ENCODE peak calls at places on chromosome 1, in nine cellular contexts. One of them, this sample, is unnamed.

GRCh38 chr1:183777359-183777758 is 27.6 kb upstream of the RGL1 start:
- DNase-seq in HFF-Myc: no peak
- DNase-seq in hypothalamus: no peak
- DNase-seq in Right ventricle myocardium superior: no peak
- DNase-seq in AG08395: no peak
- DNase-seq in T-helper 1 cell: no peak
- DNase-seq in stimulated activated CD4-positive, alpha-beta T cell treated with anti-CD3 and anti-CD28 coated beads, Interleukin-15, amount 100 ng/mL, for 1 hour: no peak
- DNase-seq in thoracic aorta: no peak
- DNase-seq in activated effector memory CD4-positive, alpha-beta T cell treated with Interleukin-2 at 50 U/mL for 16 hours: no peak
- DNase-seq in this sample: no peak

GRCh38 chr1:7941437-7941793 is 776 bp upstream of the TNFRSF9 start:
- DNase-seq in thoracic aorta: no peak
- DNase-seq in T-helper 1 cell: no peak
- DNase-seq in hypothalamus: no peak
- DNase-seq in HFF-Myc: no peak
- DNase-seq in stimulated activated CD4-positive, alpha-beta T cell treated with anti-CD3 and anti-CD28 coated beads, Interleukin-15, amount 100 ng/mL, for 1 hour: no peak
- DNase-seq in AG08395: no peak
- DNase-seq in Right ventricle myocardium superior: no peak
- DNase-seq in activated effector memory CD4-positive, alpha-beta T cell treated with Interleukin-2 at 50 U/mL for 16 hours: no peak
- DNase-seq in this sample: no peak

GRCh38 chr1:35717911-35718476 is 690 bp downstream of the C1orf216 start:
- DNase-seq in hypothalamus: peak
- DNase-seq in thoracic aorta: no peak
- DNase-seq in activated effector memory CD4-positive, alpha-beta T cell treated with Interleukin-2 at 50 U/mL for 16 hours: no peak
- DNase-seq in HFF-Myc: no peak
- DNase-seq in AG08395: peak
- DNase-seq in stimulated activated CD4-positive, alpha-beta T cell treated with anti-CD3 and anti-CD28 coated beads, Interleukin-15, amount 100 ng/mL, for 1 hour: no peak
- DNase-seq in T-helper 1 cell: no peak
- DNase-seq in Right ventricle myocardium superior: peak
- DNase-seq in this sample: peak

GRCh38 chr1:102434421-102434820 is 437.7 kb upstream of the OLFM3 start:
- DNase-seq in Right ventricle myocardium superior: no peak
- DNase-seq in activated effector memory CD4-positive, alpha-beta T cell treated with Interleukin-2 at 50 U/mL for 16 hours: no peak
- DNase-seq in HFF-Myc: no peak
- DNase-seq in hypothalamus: no peak
- DNase-seq in T-helper 1 cell: no peak
- DNase-seq in AG08395: no peak
- DNase-seq in stimulated activated CD4-positive, alpha-beta T cell treated with anti-CD3 and anti-CD28 coated beads, Interleukin-15, amount 100 ng/mL, for 1 hour: no peak
- DNase-seq in thoracic aorta: no peak
- DNase-seq in this sample: no peak

GRCh38 chr1:235516862-235517446 is 12.7 kb upstream of the B3GALNT2 start:
- DNase-seq in HFF-Myc: no peak
- DNase-seq in thoracic aorta: no peak
- DNase-seq in hypothalamus: no peak
- DNase-seq in stimulated activated CD4-positive, alpha-beta T cell treated with anti-CD3 and anti-CD28 coated beads, Interleukin-15, amount 100 ng/mL, for 1 hour: no peak
- DNase-seq in activated effector memory CD4-positive, alpha-beta T cell treated with Interleukin-2 at 50 U/mL for 16 hours: no peak
- DNase-seq in AG08395: no peak
- DNase-seq in Right ventricle myocardium superior: no peak
- DNase-seq in T-helper 1 cell: no peak
- DNase-seq in this sample: no peak

GRCh38 chr1:222454782-222455181 is 93.1 kb downstream of the HHIPL2 start:
- DNase-seq in T-helper 1 cell: no peak
- DNase-seq in Right ventricle myocardium superior: no peak
- DNase-seq in AG08395: peak
- DNase-seq in HFF-Myc: no peak
- DNase-seq in hypothalamus: no peak
- DNase-seq in thoracic aorta: no peak
- DNase-seq in stimulated activated CD4-positive, alpha-beta T cell treated with anti-CD3 and anti-CD28 coated beads, Interleukin-15, amount 100 ng/mL, for 1 hour: no peak
- DNase-seq in activated effector memory CD4-positive, alpha-beta T cell treated with Interleukin-2 at 50 U/mL for 16 hours: peak
- DNase-seq in this sample: no peak

GRCh38 chr1:36968730-36969129 is 65.6 kb downstream of the GRIK3 start:
- DNase-seq in hypothalamus: no peak
- DNase-seq in T-helper 1 cell: no peak
- DNase-seq in AG08395: no peak
- DNase-seq in thoracic aorta: no peak
- DNase-seq in activated effector memory CD4-positive, alpha-beta T cell treated with Interleukin-2 at 50 U/mL for 16 hours: no peak
- DNase-seq in HFF-Myc: no peak
- DNase-seq in Right ventricle myocardium superior: no peak
- DNase-seq in stimulated activated CD4-positive, alpha-beta T cell treated with anti-CD3 and anti-CD28 coated beads, Interleukin-15, amount 100 ng/mL, for 1 hour: no peak
- DNase-seq in this sample: no peak

GRCh38 chr1:173682174-173682573 is 12.5 kb upstream of the ANKRD45 start:
- DNase-seq in Right ventricle myocardium superior: no peak
- DNase-seq in thoracic aorta: no peak
- DNase-seq in hypothalamus: no peak
- DNase-seq in AG08395: no peak
- DNase-seq in HFF-Myc: no peak
- DNase-seq in T-helper 1 cell: no peak
- DNase-seq in stimulated activated CD4-positive, alpha-beta T cell treated with anti-CD3 and anti-CD28 coated beads, Interleukin-15, amount 100 ng/mL, for 1 hour: no peak
- DNase-seq in activated effector memory CD4-positive, alpha-beta T cell treated with Interleukin-2 at 50 U/mL for 16 hours: no peak
- DNase-seq in this sample: no peak

This sample was measured in hippocampal formation.